ENCODE peak calls at places on chromosome 11, in seven cellular contexts. Q is esophagus squamous epithelium, O is fibroblast of lung, L is thoracic aorta, A is lower lobe of right lung, J is heart right ventricle, H is brain microvascular endothelial cell. Z is an unnamed sample. For H3K36me3, the result is how much of the 10 kb centered on the place peaks cover.

GRCh38 chr11:12005476-12005875 is 3.0 kb downstream of the DKK3 start:
- DNase-seq in O (peak), L (no peak), Q (no peak), A (no peak), H (no peak), J (no peak), Z (peak)

GRCh38 chr11:45337583-45338360 is 51.6 kb upstream of the SYT13 start:
- DNase-seq in J (no peak), O (no peak), Q (no peak), A (no peak), L (no peak), H (no peak), Z (no peak)

GRCh38 chr11:29750392-29750791 is 266.4 kb downstream of the KCNA4 start:
- DNase-seq in Q (no peak), J (no peak), O (no peak), L (no peak), H (no peak), A (no peak), Z (no peak)

GRCh38 chr11:9563196-9563730 is 10.2 kb upstream of the WEE1 start:
- DNase-seq in J (no peak), L (no peak), Q (no peak), O (no peak), H (no peak), A (no peak), Z (no peak)

GRCh38 chr11:135033545-135033944 is 621.5 kb upstream of the B3GAT1 start:
- DNase-seq in J (no peak), A (no peak), Q (no peak), O (peak), L (no peak), H (peak), Z (no peak)

GRCh38 chr11:83072689-83073242 is 1.1 kb upstream of the RAB30 start:
- DNase-seq in L (no peak), J (no peak), A (no peak), O (no peak), H (no peak), Q (no peak), Z (no peak)

GRCh38 chr11:12143461-12144258 is 33.3 kb downstream of the MICAL2 start:
- DNase-seq in A (no peak), Q (no peak), L (no peak), O (no peak), J (no peak), H (peak), Z (no peak)

GRCh38 chr11:68312117-68312779 is at the start of gene LRP5:
- DNase-seq in Q (no peak), H (no peak), L (no peak), J (no peak), O (no peak), A (no peak), Z (no peak)

GRCh38 chr11:90476442-90477007 is 253.7 kb upstream of the CHORDC1 start:
- DNase-seq in L (no peak), J (no peak), O (peak), Q (no peak), A (no peak), H (peak), Z (no peak)

GRCh38 chr11:2803186-2804057 is 82.2 kb downstream of the CDKN1C start:
- DNase-seq in L (no peak), Q (no peak), J (peak), O (no peak), A (peak), H (no peak), Z (no peak)

GRCh38 chr11:28100665-28101064 is 7.3 kb downstream of the KIF18A start:
- DNase-seq in O (no peak), L (no peak), A (no peak), H (no peak), J (no peak), Q (no peak), Z (no peak)

GRCh38 chr11:45669146-45669545 is 3.7 kb upstream of the CHST1 start:
- DNase-seq in Q (no peak), A (no peak), H (no peak), J (no peak), L (no peak), O (no peak), Z (no peak)

GRCh38 chr11:9003573-9004309 is at the start of gene NRIP3:
- DNase-seq in H (peak), Q (peak), L (peak), O (peak), A (peak), J (peak), Z (peak)

GRCh38 chr11:8928981-8929615 is 3.6 kb downstream of the C11orf16 start:
- DNase-seq in A (no peak), J (no peak), Q (no peak), H (no peak), O (no peak), L (no peak), Z (no peak)

GRCh38 chr11:70778828-70779365 is 380.6 kb downstream of the CTTN start:
- DNase-seq in O (no peak), L (no peak), J (no peak), Q (no peak), A (no peak), H (no peak), Z (no peak)

GRCh38 chr11:74070713-74071506 is 62.0 kb upstream of the UCP3 start:
- DNase-seq in O (no peak), H (no peak), Q (no peak), J (no peak), L (no peak), A (no peak), Z (no peak)

GRCh38 chr11:68727783-68728182 is 23.5 kb downstream of the TESMIN start:
- DNase-seq in J (no peak), A (no peak), H (no peak), L (no peak), O (peak), Q (no peak), Z (no peak)

GRCh38 chr11:58770627-58771457 is 39.1 kb upstream of the GLYAT start:
- DNase-seq in L (no peak), O (no peak), H (no peak), J (no peak), A (no peak), Q (no peak), Z (peak)

GRCh38 chr11:69173925-69174591 is 18.3 kb downstream of the SMIM38 start:
- DNase-seq in A (no peak), H (peak), O (peak), J (no peak), Q (no peak), L (no peak), Z (no peak)

GRCh38 chr11:73249304-73249703 is 22.8 kb upstream of the P2RY6 start:
- DNase-seq in Q (no peak), O (no peak), J (no peak), H (no peak), A (no peak), L (no peak), Z (no peak)

GRCh38 chr11:85736121-85736520 is 50.1 kb upstream of the CCDC89 start:
- DNase-seq in J (no peak), A (no peak), H (no peak), Q (no peak), L (no peak), O (peak), Z (no peak)

GRCh38 chr11:96254087-96254486 is 88.9 kb downstream of the MAML2 start:
- DNase-seq in O (no peak), Q (no peak), J (no peak), L (no peak), H (peak), A (no peak), Z (no peak)

GRCh38 chr11:10646005-10646404 is 47.5 kb downstream of the IRAG1 start:
- DNase-seq in A (no peak), L (no peak), Q (no peak), O (no peak), J (peak), H (no peak), Z (no peak)

GRCh38 chr11:66443602-66444001 is 5.0 kb upstream of the MRPL11 start:
- DNase-seq in L (no peak), Q (no peak), A (no peak), J (no peak), O (peak), H (peak), Z (peak)

GRCh38 chr11:14357843-14358728 is 897 bp downstream of the RRAS2 start:
- DNase-seq in H (peak), Q (no peak), A (peak), J (peak), O (peak), L (no peak), Z (peak)

GRCh38 chr11:125401746-125402145 is 94.3 kb downstream of the FEZ1 start:
- DNase-seq in O (peak), J (no peak), L (no peak), Q (no peak), H (no peak), A (no peak), Z (no peak)

GRCh38 chr11:25838918-25839611 is 492.9 kb upstream of the ANO3 start:
- DNase-seq in J (no peak), H (no peak), A (no peak), Q (no peak), L (no peak), O (no peak), Z (no peak)

GRCh38 chr11:66639066-66639813 is 737 bp downstream of the RBM4 start:
- DNase-seq in L (no peak), A (no peak), H (peak), O (peak), J (no peak), Q (no peak), Z (no peak)

GRCh38 chr11:1443737-1444136 is 42.8 kb downstream of the MOB2 start:
- DNase-seq in H (no peak), O (no peak), Q (no peak), A (no peak), J (no peak), L (no peak), Z (no peak)

GRCh38 chr11:1444321-1444720 is 42.3 kb downstream of the MOB2 start:
- DNase-seq in J (no peak), L (no peak), O (no peak), Q (no peak), H (no peak), A (no peak), Z (no peak)

GRCh38 chr11:1446623-1447022 is 40.0 kb downstream of the MOB2 start:
- DNase-seq in A (no peak), O (no peak), L (no peak), J (no peak), Q (no peak), H (no peak), Z (no peak)

GRCh38 chr11:1444823-1445422 is 41.7 kb downstream of the MOB2 start:
- DNase-seq in L (no peak), H (no peak), J (no peak), A (no peak), O (no peak), Q (no peak), Z (no peak)

DNA sequence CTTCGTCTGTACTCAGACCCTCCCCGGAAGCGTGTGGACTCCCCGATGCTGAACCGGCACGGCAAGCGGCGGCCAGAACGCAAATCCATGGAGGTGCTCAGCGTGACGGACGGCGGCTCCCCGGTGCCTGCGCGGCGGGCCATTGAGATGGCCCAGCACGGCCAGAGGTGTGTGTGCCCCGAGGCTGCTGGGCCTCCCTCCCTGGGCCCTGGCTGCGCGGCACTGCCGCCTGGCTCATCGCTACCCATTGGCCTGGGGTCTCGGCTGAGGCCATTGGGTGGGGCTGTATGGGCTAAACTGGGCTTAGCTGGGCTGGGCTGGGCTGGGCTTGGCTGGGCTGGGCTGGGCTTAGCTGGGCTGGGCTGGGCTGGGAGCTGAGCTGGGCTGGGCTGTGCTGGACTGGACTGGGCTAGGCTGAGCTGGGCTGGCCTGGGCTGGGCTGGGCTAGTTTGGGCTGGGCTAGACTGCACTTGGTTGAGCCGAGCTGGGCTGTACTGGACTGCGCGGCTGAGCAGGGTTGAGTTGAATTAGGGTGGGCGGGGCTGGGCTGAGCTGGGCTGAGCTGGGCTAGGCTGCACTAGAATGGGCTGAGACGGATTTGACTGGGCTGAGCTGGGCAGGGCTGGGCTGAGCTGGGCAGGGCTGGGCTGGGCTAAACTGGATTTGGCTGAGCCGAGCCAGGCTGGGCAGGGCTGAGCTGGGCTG is 40.7 kb downstream of the MOB2 start:
- DNase-seq in J (no peak), L (no peak), H (no peak), O (peak), A (no peak), Q (no peak), Z (no peak)
- H3K36me3 ChIP-seq in J (under half), L (under half), H (under half), O (under half), A (under half), Q (under half), Z (under half)

DNA sequence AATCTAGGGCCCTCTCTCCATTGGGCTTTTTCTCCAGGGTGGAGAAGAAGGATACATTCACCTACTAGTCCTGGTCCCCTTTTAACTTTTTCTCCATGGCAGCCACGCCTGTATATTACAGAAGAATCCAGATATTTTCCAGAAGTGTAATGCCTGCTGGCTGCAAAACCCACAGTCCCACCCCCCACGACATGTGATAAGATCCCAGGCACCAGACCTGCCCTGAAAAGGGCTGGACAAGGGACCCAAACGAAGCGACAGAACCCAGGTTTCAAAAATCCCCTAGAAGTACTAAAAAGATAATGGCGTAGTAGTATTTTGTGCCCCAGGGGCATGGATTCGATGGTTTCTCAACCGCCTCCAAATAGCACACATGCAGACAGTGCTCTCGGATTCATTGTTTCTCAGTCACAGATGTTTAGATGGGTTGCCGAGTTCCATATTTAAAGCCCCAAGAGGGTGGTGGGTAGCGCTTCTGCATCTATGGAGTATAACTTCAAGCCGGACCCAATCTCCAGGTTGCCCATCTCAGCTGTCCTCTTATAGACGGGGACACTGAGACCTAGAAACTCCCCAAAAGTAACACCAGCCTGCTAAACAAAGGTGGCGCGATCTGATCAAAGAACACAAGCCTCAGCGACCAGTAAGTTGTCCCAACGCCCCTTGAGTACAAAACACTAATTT is 2.6 kb downstream of the WT1 start:
- DNase-seq in O (no peak), J (no peak), A (no peak), L (no peak), Q (no peak), H (no peak), Z (no peak)
- H3K4me3 ChIP-seq in O (no peak), J (peak), A (peak), L (peak), Q (no peak), H (no peak), Z (no peak)

GRCh38 chr11:117160826-117161225 is 16.7 kb downstream of the PAFAH1B2 start:
- DNase-seq in O (no peak), H (no peak), L (no peak), A (no peak), J (no peak), Q (no peak), Z (no peak)
- H3K36me3 ChIP-seq in O (under half), H (under half), L (under half), A (half or more), J (half or more), Q (under half), Z (under half)

DNA sequence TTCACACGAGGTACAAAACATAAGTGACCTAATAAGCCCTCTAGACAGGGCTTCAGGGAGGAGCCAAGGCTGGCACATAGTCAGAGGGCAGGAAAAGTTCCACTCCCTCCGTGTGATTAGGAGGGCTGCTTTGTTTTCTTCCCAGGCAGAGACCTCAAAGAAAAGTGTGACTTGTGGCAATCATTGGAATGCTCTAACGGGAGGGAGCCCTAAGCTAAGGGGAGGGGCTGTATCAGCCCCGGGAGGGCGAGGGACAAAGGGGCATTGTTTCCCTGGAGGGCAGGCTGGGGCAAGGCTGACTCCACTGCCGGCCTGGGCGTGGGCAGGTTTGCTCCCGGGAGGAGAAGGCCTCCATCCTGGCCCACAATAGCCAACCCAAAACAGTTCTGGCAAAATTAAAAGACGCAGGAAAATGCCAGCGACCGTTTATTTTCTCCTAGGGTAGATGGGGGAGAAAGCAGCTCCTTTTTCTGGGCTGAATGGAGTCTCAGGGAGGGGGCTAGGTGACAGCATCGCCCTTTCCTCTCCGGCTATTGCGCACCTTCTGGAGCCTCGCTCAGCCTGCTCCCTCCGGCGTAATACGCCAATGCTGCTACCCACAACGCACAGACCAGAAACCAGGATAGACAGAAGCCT is 60.1 kb downstream of the ENDOD1 start:
- DNase-seq in Q (no peak), L (no peak), O (no peak), H (no peak), A (peak), J (peak), Z (peak)
- H3K4me3 ChIP-seq in Q (peak), L (peak), O (no peak), H (peak), A (peak), J (no peak), Z (no peak)

GRCh38 chr11:113764522-113764921 is 9.0 kb downstream of the ZW10 start:
- DNase-seq in Q (no peak), A (no peak), L (no peak), H (no peak), O (no peak), J (no peak), Z (no peak)
- H3K36me3 ChIP-seq in Q (under half), A (half or more), L (under half), H (under half), O (under half), J (half or more), Z (under half)

GRCh38 chr11:102981324-102981910 is 25.9 kb upstream of the MMP13 start:
- DNase-seq in L (no peak), Q (no peak), H (no peak), A (no peak), O (peak), J (no peak), Z (peak)
- H3K4me3 ChIP-seq in L (no peak), Q (no peak), H (no peak), A (no peak), O (no peak), J (no peak), Z (no peak)

GRCh38 chr11:71988050-71988449 is 10.7 kb upstream of the IL18BP start:
- DNase-seq in Q (no peak), H (peak), O (peak), A (no peak), L (no peak), J (no peak), Z (no peak)
- H3K36me3 ChIP-seq in Q (under half), H (under half), O (under half), A (under half), L (under half), J (under half), Z (under half)

GRCh38 chr11:19642185-19642591 is 70.4 kb upstream of the NAV2 start:
- DNase-seq in H (no peak), A (no peak), J (no peak), L (no peak), Q (no peak), O (no peak), Z (no peak)
- H3K4me3 ChIP-seq in H (no peak), A (no peak), J (no peak), L (peak), Q (no peak), O (no peak), Z (no peak)

GRCh38 chr11:88303037-88303436 is 34.5 kb downstream of the CTSC start:
- DNase-seq in O (no peak), J (no peak), H (no peak), L (no peak), A (no peak), Q (no peak), Z (no peak)
- H3K36me3 ChIP-seq in O (under half), J (half or more), H (under half), L (under half), A (under half), Q (under half), Z (under half)

Z was measured in SJSA1.